ENCODE peak calls at places on chromosomes 4 and X, in five cellular contexts. One of them, this sample, is unnamed.

GRCh38 chrX:124030520-124030919 is 69.0 kb downstream of the STAG2 start:
- DNase-seq in MG63: no peak
- DNase-seq in H54: no peak
- DNase-seq in fibroblast of the aortic adventitia: no peak
- DNase-seq in dorsolateral prefrontal cortex: no peak
- DNase-seq in this sample: no peak

GRCh38 chrX:314781-315595 is 3.6 kb downstream of the GTPBP6 start:
- DNase-seq in H54: no peak
- DNase-seq in fibroblast of the aortic adventitia: no peak
- DNase-seq in MG63: no peak
- DNase-seq in dorsolateral prefrontal cortex: no peak
- DNase-seq in this sample: peak; percentile 37

GRCh38 chr4:48360966-48361470 is 19.7 kb downstream of the SLAIN2 start:
- DNase-seq in fibroblast of the aortic adventitia: peak; percentile 33
- DNase-seq in dorsolateral prefrontal cortex: no peak
- DNase-seq in MG63: no peak
- DNase-seq in H54: no peak
- DNase-seq in this sample: no peak

GRCh38 chrX:115147220-115147619 is 42.0 kb upstream of the RBMXL3 start:
- DNase-seq in H54: no peak
- DNase-seq in dorsolateral prefrontal cortex: no peak
- DNase-seq in MG63: no peak
- DNase-seq in fibroblast of the aortic adventitia: peak; percentile 50
- DNase-seq in this sample: no peak

GRCh38 chr4:177332119-177332518 is 22.4 kb downstream of the NEIL3 start:
- DNase-seq in H54: no peak
- DNase-seq in dorsolateral prefrontal cortex: no peak
- DNase-seq in MG63: no peak
- DNase-seq in fibroblast of the aortic adventitia: no peak
- DNase-seq in this sample: no peak

GRCh38 chr4:73894021-73894420 is 24.8 kb downstream of the CXCL1 start:
- DNase-seq in dorsolateral prefrontal cortex: no peak
- DNase-seq in H54: no peak
- DNase-seq in MG63: no peak
- DNase-seq in fibroblast of the aortic adventitia: no peak
- DNase-seq in this sample: no peak

GRCh38 chrX:152220612-152221011 is 82.2 kb upstream of the MAGEA10 start:
- DNase-seq in H54: no peak
- DNase-seq in fibroblast of the aortic adventitia: peak; percentile 4
- DNase-seq in dorsolateral prefrontal cortex: no peak
- DNase-seq in MG63: peak; percentile 5
- DNase-seq in this sample: no peak

GRCh38 chrX:25968920-25969319 is 169.2 kb upstream of the MAGEB18 start:
- DNase-seq in fibroblast of the aortic adventitia: peak; percentile 37
- DNase-seq in H54: peak; percentile 3
- DNase-seq in MG63: no peak
- DNase-seq in dorsolateral prefrontal cortex: no peak
- DNase-seq in this sample: no peak

GRCh38 chr4:21451032-21451431 is 497.5 kb downstream of the KCNIP4 start:
- DNase-seq in dorsolateral prefrontal cortex: no peak
- DNase-seq in fibroblast of the aortic adventitia: no peak
- DNase-seq in H54: peak; percentile 0
- DNase-seq in MG63: no peak
- DNase-seq in this sample: no peak

GRCh38 chr4:39362827-39363226 is 3.3 kb downstream of the RFC1 start:
- DNase-seq in dorsolateral prefrontal cortex: no peak
- DNase-seq in fibroblast of the aortic adventitia: no peak
- DNase-seq in MG63: no peak
- DNase-seq in H54: no peak
- DNase-seq in this sample: no peak